ENCODE peak calls at places on chromosomes 6 and 20, in seven cellular contexts. Q, I, Z, F, R, M and N are unnamed samples.
A peak's percentile ranks its signal among the peaks of the same experiment; 100 is the strongest.

GRCh38 chr6:32085759-32086458 is 23.2 kb downstream of the TNXB start:
- DNase-seq in Q (no peak), M (peak; percentile 89), R (no peak), I (peak; percentile 24), F (peak; percentile 63), Z (no peak), N (peak; percentile 37)

GRCh38 chr6:21164768-21165326 is 428.7 kb upstream of the SOX4 start:
- DNase-seq in Z (no peak), M (no peak), Q (no peak), I (no peak), R (no peak), F (no peak), N (no peak)

GRCh38 chr20:48984575-48985219 is 61.4 kb upstream of the CSE1L start:
- DNase-seq in M (no peak), Z (no peak), R (no peak), I (peak; percentile 32), Q (no peak), F (no peak), N (no peak)

GRCh38 chr20:56504373-56505005 is 20.1 kb upstream of the FAM209A start:
- DNase-seq in Z (peak; percentile 8), I (peak; percentile 16), M (peak; percentile 47), Q (no peak), R (no peak), F (peak; percentile 48), N (no peak)

GRCh38 chr6:111753573-111753972 is 119.7 kb downstream of the FYN start:
- DNase-seq in I (no peak), R (no peak), M (no peak), Z (no peak), F (no peak), Q (no peak), N (no peak)

GRCh38 chr6:87628881-87629280 is 38.9 kb downstream of the ORC3 start:
- DNase-seq in Z (no peak), Q (no peak), F (no peak), M (no peak), R (no peak), I (no peak), N (no peak)

GRCh38 chr20:37527638-37528441 is at the start of gene BLCAP:
- DNase-seq in M (peak; percentile 96), F (peak; percentile 97), R (peak; percentile 94), Z (peak; percentile 90), Q (peak; percentile 87), I (peak; percentile 95), N (peak; percentile 94)

GRCh38 chr20:53662595-53662994 is 69.0 kb upstream of the ZNF217 start:
- DNase-seq in Z (no peak), F (no peak), Q (no peak), M (no peak), I (no peak), R (no peak), N (no peak)

GRCh38 chr6:37679539-37680476 is 17.9 kb downstream of the MDGA1 start:
- DNase-seq in I (no peak), Z (no peak), F (no peak), R (peak; percentile 18), M (peak; percentile 89), Q (no peak), N (peak; percentile 74)

GRCh38 chr20:23138682-23139081 is 52.6 kb upstream of the CD93 start:
- DNase-seq in Q (no peak), F (no peak), R (no peak), M (no peak), Z (no peak), I (no peak), N (no peak)

GRCh38 chr6:146847426-146847825 is 248.7 kb downstream of the ADGB start:
- DNase-seq in Z (no peak), F (no peak), I (no peak), M (no peak), Q (no peak), R (no peak), N (no peak)

GRCh38 chr6:161949531-161949930 is 675.7 kb upstream of the AGPAT4 start:
- DNase-seq in Z (no peak), R (no peak), F (no peak), I (no peak), Q (no peak), M (no peak), N (no peak)

GRCh38 chr6:147159536-147160374 is 44.5 kb upstream of the STXBP5 start:
- DNase-seq in Z (no peak), I (no peak), Q (no peak), R (no peak), M (no peak), F (no peak), N (no peak)

GRCh38 chr6:8435093-8435844 is at the start of gene SLC35B3:
- DNase-seq in M (peak; percentile 97), R (peak; percentile 63), Q (peak; percentile 98), Z (peak; percentile 99), I (peak; percentile 95), F (peak; percentile 96), N (peak; percentile 97)

GRCh38 chr6:54784021-54784420 is 62.5 kb upstream of the FAM83B start:
- DNase-seq in I (peak; percentile 18), Q (no peak), F (no peak), Z (no peak), M (no peak), R (no peak), N (no peak)

GRCh38 chr6:154187203-154187602 is 148.2 kb downstream of the OPRM1 start:
- DNase-seq in R (peak; percentile 91), Q (no peak), Z (no peak), M (no peak), F (no peak), I (no peak), N (no peak)

GRCh38 chr6:43359381-43359780 is 10.1 kb downstream of the ZNF318 start:
- DNase-seq in R (no peak), F (no peak), Z (no peak), M (no peak), I (no peak), Q (no peak), N (no peak)

GRCh38 chr6:10968776-10969175 is 75.3 kb downstream of the ELOVL2 start:
- DNase-seq in M (no peak), Z (no peak), I (no peak), F (no peak), Q (no peak), R (no peak), N (no peak)

GRCh38 chr6:133456934-133457333 is 215.8 kb downstream of the EYA4 start:
- DNase-seq in Z (no peak), Q (no peak), I (peak; percentile 4), R (no peak), F (no peak), M (no peak), N (no peak)

GRCh38 chr6:67493682-67494081 is 1141.4 kb upstream of the ADGRB3 start:
- DNase-seq in Z (no peak), M (no peak), Q (no peak), R (no peak), F (no peak), I (no peak), N (no peak)

GRCh38 chr6:161480416-161481165 is 206.7 kb upstream of the AGPAT4 start:
- DNase-seq in M (no peak), R (no peak), Q (no peak), F (peak; percentile 19), I (no peak), Z (no peak), N (no peak)

GRCh38 chr6:12097791-12098190 is 85.7 kb downstream of the HIVEP1 start:
- DNase-seq in R (no peak), F (no peak), I (no peak), Q (no peak), M (no peak), Z (no peak), N (no peak)

GRCh38 chr6:30047220-30047619 is 13.8 kb upstream of the POLR1H start:
- DNase-seq in M (no peak), I (no peak), R (no peak), Q (no peak), Z (no peak), F (no peak), N (no peak)

GRCh38 chr6:142412241-142412640 is 110.4 kb downstream of the ADGRG6 start:
- DNase-seq in F (no peak), I (no peak), R (no peak), Z (no peak), M (no peak), Q (no peak), N (no peak)

GRCh38 chr6:146961831-146962230 is 242.4 kb upstream of the STXBP5 start:
- DNase-seq in Z (no peak), R (no peak), M (no peak), F (no peak), I (no peak), Q (no peak), N (no peak)

GRCh38 chr6:36028088-36028886 is 679 bp downstream of the MAPK14 start:
- DNase-seq in M (peak; percentile 73), Q (peak; percentile 26), Z (peak; percentile 24), I (peak; percentile 63), F (peak; percentile 41), R (peak; percentile 53), N (peak; percentile 62)

GRCh38 chr20:62636446-62636845 is 5.9 kb upstream of the SLCO4A1 start:
- DNase-seq in I (no peak), Z (no peak), F (no peak), Q (no peak), M (no peak), R (no peak), N (peak; percentile 29)

GRCh38 chr6:166736606-166737005 is 109.6 kb upstream of the RPS6KA2 start:
- DNase-seq in R (no peak), Z (no peak), F (no peak), M (no peak), I (peak; percentile 23), Q (no peak), N (no peak)

GRCh38 chr6:98831057-98832031 is 3.0 kb upstream of the POU3F2 start:
- DNase-seq in Z (no peak), F (peak; percentile 67), M (no peak), Q (no peak), R (peak; percentile 57), I (no peak), N (no peak)

GRCh38 chr20:5039889-5040288 is 38.6 kb upstream of the SLC23A2 start:
- DNase-seq in F (no peak), I (no peak), R (no peak), Z (no peak), Q (no peak), M (no peak), N (no peak)

GRCh38 chr6:41566961-41567360 is 20.8 kb downstream of the FOXP4 start:
- DNase-seq in R (no peak), I (no peak), F (no peak), M (no peak), Q (no peak), Z (no peak), N (no peak)